ENCODE peak calls at places on chromosomes 16 and 17, in six cellular contexts. One of them, this sample, is unnamed.

GRCh38 chr17:66491213-66491612 is 188.8 kb downstream of the PRKCA start:
- DNase-seq in stimulated activated CD8-positive, alpha-beta memory T cell treated with anti-CD3 and anti-CD28 coated beads, Interleukin-4, amount 100 ng/mL, for 1 hour: no peak
- DNase-seq in body of pancreas: no peak
- DNase-seq in CD14-positive monocyte: no peak
- DNase-seq in osteoblast: no peak
- DNase-seq in mucosa of descending colon: no peak
- DNase-seq in this sample: no peak

GRCh38 chr16:10835281-10835931 is 16.8 kb upstream of the TVP23A start:
- DNase-seq in stimulated activated CD8-positive, alpha-beta memory T cell treated with anti-CD3 and anti-CD28 coated beads, Interleukin-4, amount 100 ng/mL, for 1 hour: no peak
- DNase-seq in CD14-positive monocyte: no peak
- DNase-seq in body of pancreas: no peak
- DNase-seq in osteoblast: no peak
- DNase-seq in mucosa of descending colon: no peak
- DNase-seq in this sample: no peak

GRCh38 chr17:42311240-42312034 is 23.1 kb downstream of the STAT5A start:
- DNase-seq in body of pancreas: peak
- DNase-seq in CD14-positive monocyte: peak
- DNase-seq in mucosa of descending colon: peak
- DNase-seq in stimulated activated CD8-positive, alpha-beta memory T cell treated with anti-CD3 and anti-CD28 coated beads, Interleukin-4, amount 100 ng/mL, for 1 hour: no peak
- DNase-seq in osteoblast: peak
- DNase-seq in this sample: no peak

GRCh38 chr16:86363836-86364618 is 146.3 kb upstream of the FOXF1 start:
- DNase-seq in mucosa of descending colon: no peak
- DNase-seq in body of pancreas: no peak
- DNase-seq in CD14-positive monocyte: no peak
- DNase-seq in osteoblast: no peak
- DNase-seq in stimulated activated CD8-positive, alpha-beta memory T cell treated with anti-CD3 and anti-CD28 coated beads, Interleukin-4, amount 100 ng/mL, for 1 hour: no peak
- DNase-seq in this sample: no peak

GRCh38 chr16:19595043-19595767 is 39.7 kb downstream of the VPS35L start:
- DNase-seq in mucosa of descending colon: no peak
- DNase-seq in stimulated activated CD8-positive, alpha-beta memory T cell treated with anti-CD3 and anti-CD28 coated beads, Interleukin-4, amount 100 ng/mL, for 1 hour: no peak
- DNase-seq in body of pancreas: peak
- DNase-seq in CD14-positive monocyte: no peak
- DNase-seq in osteoblast: peak
- DNase-seq in this sample: no peak

GRCh38 chr17:49777577-49777976 is 10.9 kb upstream of the KAT7 start:
- DNase-seq in stimulated activated CD8-positive, alpha-beta memory T cell treated with anti-CD3 and anti-CD28 coated beads, Interleukin-4, amount 100 ng/mL, for 1 hour: no peak
- DNase-seq in osteoblast: no peak
- DNase-seq in body of pancreas: no peak
- DNase-seq in CD14-positive monocyte: no peak
- DNase-seq in mucosa of descending colon: no peak
- DNase-seq in this sample: no peak

GRCh38 chr17:4833178-4833940 is at the start of gene MINK1:
- DNase-seq in mucosa of descending colon: peak
- DNase-seq in CD14-positive monocyte: peak
- DNase-seq in body of pancreas: peak
- DNase-seq in osteoblast: peak
- DNase-seq in stimulated activated CD8-positive, alpha-beta memory T cell treated with anti-CD3 and anti-CD28 coated beads, Interleukin-4, amount 100 ng/mL, for 1 hour: peak
- DNase-seq in this sample: peak

GRCh38 chr16:89534147-89534788 is 26.1 kb downstream of the SPG7 start:
- DNase-seq in mucosa of descending colon: peak
- DNase-seq in body of pancreas: no peak
- DNase-seq in stimulated activated CD8-positive, alpha-beta memory T cell treated with anti-CD3 and anti-CD28 coated beads, Interleukin-4, amount 100 ng/mL, for 1 hour: no peak
- DNase-seq in osteoblast: peak
- DNase-seq in CD14-positive monocyte: peak
- DNase-seq in this sample: no peak

GRCh38 chr17:48596735-48597491 is 3.3 kb upstream of the HOXB5 start:
- DNase-seq in mucosa of descending colon: peak
- DNase-seq in osteoblast: no peak
- DNase-seq in body of pancreas: no peak
- DNase-seq in stimulated activated CD8-positive, alpha-beta memory T cell treated with anti-CD3 and anti-CD28 coated beads, Interleukin-4, amount 100 ng/mL, for 1 hour: no peak
- DNase-seq in CD14-positive monocyte: no peak
- DNase-seq in this sample: no peak

GRCh38 chr16:10178079-10178478 is 4.1 kb downstream of the GRIN2A start:
- DNase-seq in mucosa of descending colon: no peak
- DNase-seq in body of pancreas: no peak
- DNase-seq in CD14-positive monocyte: no peak
- DNase-seq in osteoblast: no peak
- DNase-seq in stimulated activated CD8-positive, alpha-beta memory T cell treated with anti-CD3 and anti-CD28 coated beads, Interleukin-4, amount 100 ng/mL, for 1 hour: no peak
- DNase-seq in this sample: no peak

GRCh38 chr17:36742267-36743000 is 141.1 kb downstream of the MRM1 start:
- DNase-seq in stimulated activated CD8-positive, alpha-beta memory T cell treated with anti-CD3 and anti-CD28 coated beads, Interleukin-4, amount 100 ng/mL, for 1 hour: no peak
- DNase-seq in CD14-positive monocyte: no peak
- DNase-seq in osteoblast: no peak
- DNase-seq in body of pancreas: no peak
- DNase-seq in mucosa of descending colon: no peak
- DNase-seq in this sample: peak

This sample was measured in H1.